ENCODE peak calls at places on chromosomes 1 and 21, in five cellular contexts. Z is GM23338, N is K562, T is GM12878, I is HepG2. O is an unnamed sample.

GRCh38 chr1:83673287-83673686 is 325.6 kb downstream of the TTLL7 start:
- DNase-seq in Z (no peak), N (no peak), T (no peak), I (no peak), O (no peak)

GRCh38 chr1:248857749-248858095 is 1.2 kb downstream of the ZNF692 start:
- DNase-seq in Z (no peak), N (no peak), T (no peak), I (no peak), O (no peak)

GRCh38 chr1:76292418-76293184 is 218.1 kb downstream of the ST6GALNAC3 start:
- DNase-seq in Z (no peak), N (no peak), T (no peak), I (no peak), O (no peak)

GRCh38 chr1:203402609-203403337 is 51.9 kb upstream of the FMOD start:
- DNase-seq in Z (no peak), N (no peak), T (no peak), I (no peak), O (no peak)

GRCh38 chr1:41617336-41617735 is 132.9 kb upstream of the EDN2 start:
- DNase-seq in Z (no peak), N (no peak), T (no peak), I (no peak), O (no peak)

GRCh38 chr1:161119017-161119378 is 1.1 kb downstream of the NIT1 start:
- DNase-seq in Z (peak), N (no peak), T (no peak), I (no peak), O (no peak)

GRCh38 chr1:159827102-159827490 is 423 bp downstream of the SLAMF8 start:
- DNase-seq in Z (no peak), N (no peak), T (no peak), I (no peak), O (no peak)

GRCh38 chr1:232574867-232575523 is 54.9 kb downstream of the SIPA1L2 start:
- DNase-seq in Z (no peak), N (no peak), T (no peak), I (no peak), O (no peak)

GRCh38 chr1:167826127-167826526 is 87.8 kb downstream of the ADCY10 start:
- DNase-seq in Z (no peak), N (peak), T (no peak), I (no peak), O (no peak)

GRCh38 chr1:30525980-30526651 is 197.3 kb downstream of the MATN1 start:
- DNase-seq in Z (no peak), N (no peak), T (no peak), I (peak), O (peak)

GRCh38 chr1:101356013-101356412 is 119.2 kb downstream of the S1PR1 start:
- DNase-seq in Z (no peak), N (no peak), T (no peak), I (no peak), O (no peak)

GRCh38 chr1:101360506-101360905 is 123.7 kb downstream of the S1PR1 start:
- DNase-seq in Z (no peak), N (no peak), T (no peak), I (no peak), O (no peak)

GRCh38 chr1:101356604-101357443 is 120.0 kb downstream of the S1PR1 start:
- DNase-seq in Z (peak), N (no peak), T (no peak), I (no peak), O (no peak)

GRCh38 chr1:101357444-101357986 is 120.7 kb downstream of the S1PR1 start:
- DNase-seq in Z (peak), N (peak), T (peak), I (peak), O (peak)
- TF ChIP-seq JUNB in Z (no peak), N (no peak), T (peak), I (no peak), O (no peak)

GRCh38 chr1:25568834-25569598 is 25.6 kb downstream of the LDLRAP1 start:
- DNase-seq in Z (no peak), N (peak), T (no peak), I (peak), O (peak)
- TF ChIP-seq JUNB in Z (no peak), N (peak), T (no peak), I (no peak), O (no peak)

GRCh38 chr1:88976235-88976634 is 16.2 kb downstream of the KYAT3 start:
- DNase-seq in Z (no peak), N (no peak), T (no peak), I (no peak), O (no peak)

GRCh38 chr1:88979054-88979748 is 13.2 kb downstream of the KYAT3 start:
- DNase-seq in Z (no peak), N (no peak), T (no peak), I (no peak), O (no peak)

DNA sequence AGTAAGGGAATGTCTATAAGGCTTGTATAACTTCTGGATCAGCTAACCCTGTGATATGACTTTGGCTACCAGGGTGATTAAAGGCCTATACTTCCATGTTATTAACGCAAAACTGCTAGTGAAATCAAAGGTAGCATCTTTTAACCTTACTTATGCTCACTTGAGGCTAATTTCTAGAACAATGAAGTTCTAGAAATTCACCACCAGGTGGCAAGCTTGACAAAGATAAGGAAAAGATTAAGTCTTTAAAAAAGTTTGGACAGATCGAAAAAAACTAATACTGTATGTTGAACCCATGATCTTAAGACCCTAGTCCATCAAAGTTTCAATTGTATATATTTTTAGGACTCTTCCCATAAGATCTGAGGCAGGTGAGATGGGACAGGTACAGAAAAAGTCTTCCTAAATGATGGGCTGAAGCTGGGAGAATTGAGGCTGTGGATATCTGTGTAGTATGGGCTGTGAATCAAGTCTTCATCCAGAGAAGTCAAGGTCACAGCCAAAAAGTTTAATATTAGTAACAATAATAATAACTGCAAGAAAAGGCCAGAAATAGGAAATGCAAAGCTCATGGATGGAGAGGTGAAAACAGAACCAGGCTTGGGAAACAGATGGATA is 18.8 kb downstream of the KYAT3 start:
- DNase-seq in Z (peak), N (no peak), T (no peak), I (peak), O (peak)
- TF ChIP-seq JUNB in Z (no peak), N (no peak), T (no peak), I (no peak), O (no peak)

GRCh38 chr1:85806236-85806965 is 98.2 kb upstream of the ZNHIT6 start:
- DNase-seq in Z (no peak), N (no peak), T (no peak), I (no peak), O (no peak)
- TF ChIP-seq JUNB in Z (no peak), N (no peak), T (no peak), I (no peak), O (no peak)

DNA sequence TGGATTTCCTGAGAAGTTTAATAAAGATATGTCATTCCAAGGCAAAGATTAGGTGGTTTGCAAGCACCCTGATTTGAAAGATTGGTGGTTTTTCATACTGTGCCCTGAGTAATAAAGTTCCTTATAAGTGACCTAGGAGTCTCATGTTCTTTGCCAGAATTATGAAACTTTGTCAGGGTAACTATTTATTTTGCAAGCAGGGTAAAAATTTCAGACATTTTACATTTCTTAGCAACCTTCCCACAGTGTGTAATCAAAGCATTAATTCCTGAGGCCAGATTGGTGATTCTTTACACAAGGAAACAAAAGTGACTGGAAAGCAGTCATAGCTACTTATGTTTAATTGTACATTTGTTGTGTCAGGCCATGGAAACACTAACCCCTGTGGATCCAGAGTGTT is 998.0 kb upstream of the B3GALT2 start:
- DNase-seq in Z (no peak), N (no peak), T (no peak), I (no peak), O (peak)
- TF ChIP-seq JUNB in Z (no peak), N (no peak), T (no peak), I (no peak), O (no peak)

GRCh38 chr21:42160111-42160949 is 58.6 kb upstream of the ABCG1 start:
- DNase-seq in Z (no peak), N (no peak), T (no peak), I (no peak), O (no peak)

GRCh38 chr21:42161957-42162681 is 56.8 kb upstream of the ABCG1 start:
- DNase-seq in Z (peak), N (no peak), T (no peak), I (no peak), O (no peak)

GRCh38 chr21:42160950-42161225 is 58.1 kb upstream of the ABCG1 start:
- DNase-seq in Z (no peak), N (no peak), T (no peak), I (peak), O (no peak)

GRCh38 chr21:42162831-42163510 is 56.0 kb upstream of the ABCG1 start:
- DNase-seq in Z (no peak), N (no peak), T (no peak), I (no peak), O (no peak)

DNA sequence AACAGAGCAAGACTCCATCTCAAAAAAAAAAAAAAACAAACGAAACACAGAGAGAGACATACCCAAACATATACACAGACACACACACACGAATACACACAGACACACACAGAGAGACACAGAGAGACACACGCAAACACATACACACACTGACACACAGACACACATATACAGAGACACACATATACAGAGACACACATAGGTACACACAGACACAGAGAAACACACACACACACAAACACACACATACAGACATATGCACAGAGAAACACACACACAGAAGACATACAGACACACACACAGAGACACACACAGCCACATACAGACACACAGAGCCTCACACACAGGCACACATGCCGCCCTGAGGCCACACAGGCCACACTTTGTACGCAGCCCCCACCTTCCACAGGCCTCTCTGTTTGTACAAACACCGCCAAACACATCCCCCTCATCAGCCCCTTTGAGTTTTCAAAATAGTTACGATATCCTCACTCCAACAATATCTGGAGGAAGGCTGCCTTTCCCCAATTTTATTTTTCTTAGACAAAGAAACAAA is 57.5 kb upstream of the ABCG1 start:
- DNase-seq in Z (no peak), N (no peak), T (no peak), I (no peak), O (no peak)
- TF ChIP-seq JUNB in Z (no peak), N (no peak), T (no peak), I (no peak), O (no peak)

DNA sequence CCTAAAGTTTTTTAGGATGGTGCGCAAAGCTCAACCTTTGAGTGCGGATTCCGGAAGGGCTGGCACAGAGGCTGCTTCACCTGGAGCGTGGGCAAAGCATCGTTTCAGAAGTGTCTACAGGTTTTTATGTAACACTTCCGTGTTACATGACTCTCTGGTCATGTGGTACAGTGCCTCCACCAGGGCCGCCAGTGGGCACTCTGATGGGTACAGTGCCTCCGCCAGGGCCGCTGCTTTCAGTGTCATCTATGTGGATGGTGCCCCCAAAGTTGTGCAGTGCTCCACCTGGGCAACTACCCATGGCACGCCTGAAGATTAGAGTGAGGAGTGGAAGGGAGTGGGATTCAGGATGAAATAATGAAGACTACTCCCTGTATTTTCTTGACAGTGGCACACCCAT is 101.4 kb upstream of the C1orf174 start:
- DNase-seq in Z (no peak), N (no peak), T (no peak), I (no peak), O (no peak)
- TF ChIP-seq JUNB in Z (no peak), N (no peak), T (no peak), I (no peak), O (no peak)

DNA sequence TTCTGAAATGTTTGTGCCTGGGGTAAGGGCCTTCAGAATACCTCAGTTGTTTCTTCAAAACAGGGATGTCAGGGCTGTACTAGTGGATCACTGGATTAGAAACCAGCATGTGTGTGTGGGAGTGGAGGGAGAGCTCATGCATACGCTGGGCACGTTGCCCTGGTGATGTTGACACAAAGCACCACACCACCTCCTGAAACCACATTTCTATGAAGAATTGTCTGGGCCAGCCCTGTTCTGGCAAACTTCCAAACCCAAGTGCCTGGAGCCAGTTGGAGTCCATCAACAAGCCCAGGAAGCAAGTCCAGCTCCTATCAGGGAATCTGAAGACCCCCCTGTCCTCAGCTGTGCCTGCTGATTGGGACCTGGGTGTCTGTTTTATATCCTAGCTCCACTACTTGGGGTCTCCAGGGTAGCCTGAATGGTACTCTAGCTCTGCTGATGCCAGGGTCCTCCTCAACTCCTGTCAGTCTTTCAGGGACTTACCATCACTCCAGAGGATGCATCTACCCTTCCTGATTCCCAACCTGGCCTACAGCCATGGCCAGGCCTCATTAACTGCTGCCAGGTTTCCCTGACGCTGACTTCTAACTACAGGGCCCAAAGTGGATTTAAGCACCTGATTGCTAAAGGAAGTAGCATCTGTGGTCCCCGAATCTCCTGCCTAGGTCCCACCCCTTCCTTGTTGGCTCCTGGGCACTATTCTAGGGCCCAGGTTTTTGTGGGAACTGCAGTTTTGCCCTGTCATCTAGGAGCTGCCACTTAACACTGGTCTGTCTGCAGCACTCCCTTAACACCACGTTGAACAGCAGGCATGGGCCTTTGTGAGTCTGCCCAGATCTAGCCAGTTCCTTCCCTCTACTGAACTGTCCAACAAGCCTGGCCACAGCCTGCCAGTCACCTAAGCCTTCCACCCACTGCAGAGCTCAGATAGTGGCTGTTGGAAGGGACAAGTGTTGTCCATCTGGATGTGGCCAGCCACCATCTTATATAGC is 45.5 kb downstream of the LPAR3 start:
- DNase-seq in Z (no peak), N (no peak), T (no peak), I (peak), O (no peak)
- TF ChIP-seq JUNB in Z (no peak), N (no peak), T (no peak), I (no peak), O (no peak)

GRCh38 chr1:61853545-61853944 is 111.3 kb downstream of the PATJ start:
- DNase-seq in Z (no peak), N (peak), T (no peak), I (no peak), O (no peak)
- TF ChIP-seq JUNB in Z (no peak), N (no peak), T (no peak), I (no peak), O (no peak)

GRCh38 chr1:33007190-33008050 is 29.3 kb downstream of the AK2 start:
- DNase-seq in Z (peak), N (peak), T (no peak), I (peak), O (peak)
- TF ChIP-seq JUNB in Z (no peak), N (no peak), T (no peak), I (no peak), O (no peak)